ENCODE peak calls at places on chromosomes 16 and 17, in eight cellular contexts. T, L, E, K, D, O, V and W are unnamed samples.

GRCh38 chr17:73249700-73250099 is 12.0 kb downstream of the CPSF4L start:
- DNase-seq in T (no peak), L (no peak), E (no peak), K (no peak), D (no peak), O (no peak), V (no peak), W (no peak)

GRCh38 chr16:20944861-20945390 is 44.4 kb downstream of the LYRM1 start:
- DNase-seq in T (no peak), L (peak), E (peak), K (no peak), D (no peak), O (peak), V (no peak), W (no peak)

GRCh38 chr16:57736419-57737281 is 1.1 kb downstream of the KATNB1 start:
- DNase-seq in T (no peak), L (peak), E (peak), K (peak), D (peak), O (peak), V (no peak), W (no peak)

GRCh38 chr16:53372942-53373871 is 61.1 kb upstream of the RBL2 start:
- DNase-seq in T (no peak), L (no peak), E (no peak), K (no peak), D (no peak), O (no peak), V (no peak), W (peak)

GRCh38 chr17:69268442-69269068 is 39.9 kb upstream of the ABCA10 start:
- DNase-seq in T (no peak), L (no peak), E (peak), K (peak), D (no peak), O (no peak), V (no peak), W (no peak)

GRCh38 chr17:29733151-29733550 is 110.4 kb upstream of the CORO6 start:
- DNase-seq in T (no peak), L (no peak), E (peak), K (peak), D (no peak), O (peak), V (no peak), W (no peak)

GRCh38 chr17:76599699-76600460 is 14.2 kb upstream of the ST6GALNAC2 start:
- DNase-seq in T (no peak), L (no peak), E (peak), K (no peak), D (no peak), O (peak), V (no peak), W (no peak)

GRCh38 chr17:1377334-1377733 is 22.7 kb downstream of the YWHAE start:
- DNase-seq in T (no peak), L (no peak), E (no peak), K (no peak), D (no peak), O (no peak), V (no peak), W (no peak)

GRCh38 chr17:60315650-60316049 is 76.3 kb downstream of the USP32 start:
- DNase-seq in T (no peak), L (no peak), E (no peak), K (no peak), D (no peak), O (no peak), V (no peak), W (no peak)

GRCh38 chr17:76529224-76529642 is 8.3 kb downstream of the CYGB start:
- DNase-seq in T (no peak), L (no peak), E (peak), K (peak), D (peak), O (peak), V (no peak), W (peak)

GRCh38 chr16:12416136-12416787 is 387.4 kb downstream of the CPPED1 start:
- DNase-seq in T (no peak), L (no peak), E (no peak), K (no peak), D (no peak), O (no peak), V (no peak), W (no peak)

GRCh38 chr16:10675221-10675620 is 19.5 kb downstream of the TEKT5 start:
- DNase-seq in T (no peak), L (peak), E (no peak), K (no peak), D (no peak), O (no peak), V (no peak), W (no peak)

GRCh38 chr16:89041571-89042481 is 51.8 kb upstream of the ACSF3 start:
- DNase-seq in T (no peak), L (no peak), E (no peak), K (no peak), D (no peak), O (no peak), V (no peak), W (no peak)

GRCh38 chr17:80008383-80008840 is 27.3 kb downstream of the TBC1D16 start:
- DNase-seq in T (no peak), L (peak), E (peak), K (peak), D (peak), O (peak), V (peak), W (peak)

GRCh38 chr16:78503501-78504110 is 404.2 kb downstream of the WWOX start:
- DNase-seq in T (no peak), L (peak), E (peak), K (peak), D (peak), O (peak), V (peak), W (peak)

GRCh38 chr17:60231234-60231633 is 81.5 kb downstream of the CA4 start:
- DNase-seq in T (no peak), L (peak), E (peak), K (peak), D (no peak), O (peak), V (no peak), W (no peak)

GRCh38 chr16:48561960-48562393 is 48.0 kb downstream of the N4BP1 start:
- DNase-seq in T (no peak), L (no peak), E (peak), K (peak), D (no peak), O (peak), V (no peak), W (no peak)

GRCh38 chr16:75514296-75514695 is 19.1 kb upstream of the CHST6 start:
- DNase-seq in T (no peak), L (no peak), E (no peak), K (no peak), D (no peak), O (no peak), V (no peak), W (no peak)

GRCh38 chr17:21522755-21523154 is 146.6 kb downstream of the KCNJ12 start:
- DNase-seq in T (no peak), L (no peak), E (no peak), K (no peak), D (no peak), O (no peak), V (no peak), W (no peak)

GRCh38 chr17:6547336-6547735 is 9.0 kb downstream of the PITPNM3 start:
- DNase-seq in T (no peak), L (no peak), E (no peak), K (no peak), D (no peak), O (no peak), V (no peak), W (no peak)

GRCh38 chr17:82528484-82529265 is 9.1 kb downstream of the FOXK2 start:
- DNase-seq in T (no peak), L (no peak), E (peak), K (peak), D (peak), O (peak), V (no peak), W (no peak)

GRCh38 chr17:46726106-46726670 is 92.3 kb downstream of the WNT3 start:
- DNase-seq in T (no peak), L (no peak), E (peak), K (peak), D (no peak), O (peak), V (no peak), W (no peak)
- H3K4me3 ChIP-seq in T (no peak), L (no peak), E (no peak), K (no peak), D (no peak), O (no peak), V (no peak), W (no peak)

GRCh38 chr17:49223517-49224197 is 6.9 kb downstream of the PHOSPHO1 start:
- DNase-seq in T (no peak), L (peak), E (peak), K (no peak), D (peak), O (peak), V (no peak), W (no peak)

GRCh38 chr17:49224198-49224996 is 6.2 kb downstream of the PHOSPHO1 start:
- DNase-seq in T (no peak), L (peak), E (no peak), K (no peak), D (no peak), O (no peak), V (no peak), W (peak)

GRCh38 chr17:49225554-49226236 is 4.9 kb downstream of the PHOSPHO1 start:
- DNase-seq in T (no peak), L (no peak), E (no peak), K (no peak), D (no peak), O (no peak), V (no peak), W (no peak)

GRCh38 chr17:49223168-49223516 is 7.4 kb downstream of the PHOSPHO1 start:
- DNase-seq in T (no peak), L (no peak), E (no peak), K (no peak), D (no peak), O (no peak), V (no peak), W (no peak)

GRCh38 chr17:49224997-49225337 is 5.6 kb downstream of the PHOSPHO1 start:
- DNase-seq in T (no peak), L (no peak), E (no peak), K (no peak), D (no peak), O (no peak), V (no peak), W (no peak)
- H3K4me3 ChIP-seq in T (no peak), L (no peak), E (peak), K (no peak), D (no peak), O (no peak), V (peak), W (no peak)

GRCh38 chr17:28042721-28043291 is 329 bp downstream of the NLK start:
- DNase-seq in T (no peak), L (no peak), E (no peak), K (no peak), D (no peak), O (no peak), V (no peak), W (no peak)
- H3K4me3 ChIP-seq in T (peak), L (no peak), E (peak), K (peak), D (peak), O (peak), V (no peak), W (peak)

GRCh38 chr16:86497551-86498021 is 12.7 kb upstream of the FOXF1 start:
- DNase-seq in T (no peak), L (peak), E (no peak), K (no peak), D (no peak), O (no peak), V (no peak), W (no peak)

GRCh38 chr16:86496929-86497381 is 13.4 kb upstream of the FOXF1 start:
- DNase-seq in T (no peak), L (peak), E (no peak), K (no peak), D (no peak), O (peak), V (no peak), W (no peak)

GRCh38 chr16:86495756-86496261 is 14.5 kb upstream of the FOXF1 start:
- DNase-seq in T (no peak), L (peak), E (no peak), K (no peak), D (no peak), O (no peak), V (no peak), W (no peak)

GRCh38 chr16:86495357-86495701 is 15.0 kb upstream of the FOXF1 start:
- DNase-seq in T (no peak), L (peak), E (no peak), K (no peak), D (no peak), O (no peak), V (no peak), W (no peak)

DNA sequence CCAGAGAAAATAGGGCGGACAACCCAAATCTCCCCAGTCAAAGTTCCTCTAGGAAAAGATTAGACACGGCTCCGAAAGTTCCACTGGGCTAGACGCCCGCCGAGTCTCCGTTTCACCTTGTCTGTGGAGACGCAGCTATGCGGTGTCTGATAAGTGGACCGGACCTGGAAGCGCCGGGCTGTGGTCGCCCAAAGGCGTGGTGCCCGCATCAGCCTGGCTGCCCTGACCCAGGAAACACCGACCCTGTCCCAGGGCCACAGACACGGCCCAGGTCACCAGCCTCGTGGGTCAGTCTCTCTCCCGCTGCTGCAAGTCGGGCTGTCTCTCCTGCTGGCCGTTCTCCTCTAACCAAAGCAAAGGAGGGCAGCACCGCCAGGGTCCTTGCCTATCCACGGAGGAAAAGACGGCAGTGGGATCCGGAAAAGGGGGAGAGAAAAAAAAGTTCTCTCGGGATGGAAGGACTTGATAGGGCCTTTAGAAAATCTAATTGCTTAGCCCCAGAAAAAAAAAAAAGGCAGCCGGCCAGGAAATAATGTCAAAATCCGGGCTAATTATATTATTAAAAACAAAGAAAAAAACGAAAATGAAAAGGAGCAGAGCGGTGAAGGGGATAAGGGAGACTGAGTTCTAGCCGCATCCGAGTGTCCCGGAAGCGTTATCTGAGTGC is 13.9 kb upstream of the FOXF1 start:
- DNase-seq in T (no peak), L (no peak), E (no peak), K (no peak), D (no peak), O (no peak), V (no peak), W (no peak)
- H3K4me3 ChIP-seq in T (no peak), L (no peak), E (no peak), K (no peak), D (no peak), O (peak), V (no peak), W (no peak)

DNA sequence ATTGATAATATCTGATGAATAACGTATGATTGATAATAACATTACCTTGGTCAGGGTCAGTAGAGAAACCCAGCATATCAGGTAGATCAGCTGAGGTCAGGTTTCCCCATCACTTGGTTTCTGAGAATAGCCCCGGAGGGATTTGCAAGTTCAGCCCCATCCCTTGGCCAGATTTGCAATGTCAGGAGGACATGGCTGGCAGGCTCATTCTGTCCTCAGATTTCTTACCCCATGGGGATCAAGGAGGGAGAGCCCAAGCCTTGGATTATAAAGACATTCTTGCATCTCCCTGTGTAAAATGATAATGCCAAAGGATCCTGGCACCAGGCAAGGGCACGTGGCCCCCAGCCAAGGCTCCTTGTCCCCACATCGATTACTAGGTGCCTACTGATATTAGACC is 53.2 kb downstream of the MYH3 start:
- DNase-seq in T (no peak), L (no peak), E (no peak), K (no peak), D (no peak), O (no peak), V (no peak), W (no peak)
- H3K4me3 ChIP-seq in T (no peak), L (no peak), E (no peak), K (no peak), D (no peak), O (no peak), V (no peak), W (no peak)